ENCODE peak calls at places on chromosomes 12 and 14, in five cellular contexts. One of them, this sample, is unnamed.

GRCh38 chr12:89770391-89770790 is 61.8 kb upstream of the ATP2B1 start:
- DNase-seq in GM23248: no peak
- DNase-seq in SK-N-SH: no peak
- DNase-seq in HCT116: no peak
- DNase-seq in MM.1S: no peak
- DNase-seq in this sample: peak; percentile 18

GRCh38 chr14:31122098-31122611 is 85.4 kb downstream of the HECTD1 start:
- DNase-seq in GM23248: peak; percentile 26
- DNase-seq in SK-N-SH: no peak
- DNase-seq in HCT116: no peak
- DNase-seq in MM.1S: no peak
- DNase-seq in this sample: no peak

GRCh38 chr12:93192878-93193277 is 184.8 kb upstream of the NUDT4 start:
- DNase-seq in GM23248: peak; percentile 27
- DNase-seq in SK-N-SH: no peak
- DNase-seq in HCT116: no peak
- DNase-seq in MM.1S: no peak
- DNase-seq in this sample: no peak

GRCh38 chr14:81371802-81372201 is 28.3 kb downstream of the STON2 start:
- DNase-seq in GM23248: no peak
- DNase-seq in SK-N-SH: no peak
- DNase-seq in HCT116: no peak
- DNase-seq in MM.1S: no peak
- DNase-seq in this sample: no peak

GRCh38 chr14:104426771-104427125 is 152.8 kb upstream of the C14orf180 start:
- DNase-seq in GM23248: no peak
- DNase-seq in SK-N-SH: peak; percentile 88
- DNase-seq in HCT116: no peak
- DNase-seq in MM.1S: no peak
- DNase-seq in this sample: no peak

GRCh38 chr12:114547636-114548035 is 136.3 kb downstream of the TBX3 start:
- DNase-seq in GM23248: no peak
- DNase-seq in SK-N-SH: no peak
- DNase-seq in HCT116: no peak
- DNase-seq in MM.1S: no peak
- DNase-seq in this sample: no peak

GRCh38 chr12:26843306-26843705 is 10.3 kb upstream of the ITPR2 start:
- DNase-seq in GM23248: no peak
- DNase-seq in SK-N-SH: no peak
- DNase-seq in HCT116: no peak
- DNase-seq in MM.1S: no peak
- DNase-seq in this sample: no peak

GRCh38 chr14:51004801-51005526 is 60.7 kb upstream of the PYGL start:
- DNase-seq in GM23248: peak; percentile 69
- DNase-seq in SK-N-SH: no peak
- DNase-seq in HCT116: no peak
- DNase-seq in MM.1S: no peak
- DNase-seq in this sample: peak; percentile 88

GRCh38 chr14:84987042-84987441 is 542.9 kb upstream of the FLRT2 start:
- DNase-seq in GM23248: no peak
- DNase-seq in SK-N-SH: no peak
- DNase-seq in HCT116: no peak
- DNase-seq in MM.1S: no peak
- DNase-seq in this sample: no peak

GRCh38 chr12:42094277-42094676 is 50.4 kb downstream of the GXYLT1 start:
- DNase-seq in GM23248: peak; percentile 72
- DNase-seq in SK-N-SH: no peak
- DNase-seq in HCT116: peak; percentile 33
- DNase-seq in MM.1S: no peak
- DNase-seq in this sample: peak; percentile 39

GRCh38 chr14:49946320-49947141 is 53.6 kb downstream of the ARF6 start:
- DNase-seq in GM23248: peak; percentile 80
- DNase-seq in SK-N-SH: peak; percentile 63
- DNase-seq in HCT116: no peak
- DNase-seq in MM.1S: no peak
- DNase-seq in this sample: peak; percentile 93

GRCh38 chr12:21602774-21603173 is 1.9 kb downstream of the GYS2 start:
- DNase-seq in GM23248: no peak
- DNase-seq in SK-N-SH: no peak
- DNase-seq in HCT116: no peak
- DNase-seq in MM.1S: no peak
- DNase-seq in this sample: no peak

GRCh38 chr14:35113308-35113950 is 8.4 kb downstream of the PPP2R3C start:
- DNase-seq in GM23248: no peak
- DNase-seq in SK-N-SH: no peak
- DNase-seq in HCT116: no peak
- DNase-seq in MM.1S: no peak
- DNase-seq in this sample: no peak

GRCh38 chr14:30426463-30426862 is 132.5 kb upstream of the G2E3 start:
- DNase-seq in GM23248: no peak
- DNase-seq in SK-N-SH: no peak
- DNase-seq in HCT116: no peak
- DNase-seq in MM.1S: no peak
- DNase-seq in this sample: no peak

GRCh38 chr14:79298373-79298772 is 912.9 kb downstream of the DIO2 start:
- DNase-seq in GM23248: no peak
- DNase-seq in SK-N-SH: no peak
- DNase-seq in HCT116: no peak
- DNase-seq in MM.1S: no peak
- DNase-seq in this sample: no peak

GRCh38 chr12:132719141-132719953 is 8.7 kb downstream of the PGAM5 start:
- DNase-seq in GM23248: no peak
- DNase-seq in SK-N-SH: no peak
- DNase-seq in HCT116: no peak
- DNase-seq in MM.1S: no peak
- DNase-seq in this sample: peak; percentile 67

GRCh38 chr14:76718306-76719075 is 42.8 kb upstream of the VASH1 start:
- DNase-seq in GM23248: no peak
- DNase-seq in SK-N-SH: no peak
- DNase-seq in HCT116: no peak
- DNase-seq in MM.1S: no peak
- DNase-seq in this sample: no peak

GRCh38 chr14:76719664-76720063 is 41.6 kb upstream of the VASH1 start:
- DNase-seq in GM23248: no peak
- DNase-seq in SK-N-SH: no peak
- DNase-seq in HCT116: no peak
- DNase-seq in MM.1S: no peak
- DNase-seq in this sample: no peak

GRCh38 chr14:76715927-76716200 is 45.4 kb upstream of the VASH1 start:
- DNase-seq in GM23248: no peak
- DNase-seq in SK-N-SH: no peak
- DNase-seq in HCT116: no peak
- DNase-seq in MM.1S: no peak
- DNase-seq in this sample: no peak

GRCh38 chr14:76716285-76716684 is 45.0 kb upstream of the VASH1 start:
- DNase-seq in GM23248: no peak
- DNase-seq in SK-N-SH: no peak
- DNase-seq in HCT116: no peak
- DNase-seq in MM.1S: no peak
- DNase-seq in this sample: no peak

GRCh38 chr14:76717508-76717907 is 43.8 kb upstream of the VASH1 start:
- DNase-seq in GM23248: no peak
- DNase-seq in SK-N-SH: no peak
- DNase-seq in HCT116: no peak
- DNase-seq in MM.1S: no peak
- DNase-seq in this sample: no peak
- H3K9me2 ChIP-seq in GM23248: no peaks in the 10 kb centered on the region
- H3K9me2 ChIP-seq in SK-N-SH: no peaks in the 10 kb centered on the region
- H3K9me2 ChIP-seq in HCT116: no peaks in the 10 kb centered on the region
- H3K9me2 ChIP-seq in MM.1S: no peaks in the 10 kb centered on the region
- H3K9me2 ChIP-seq in this sample: no peaks in the 10 kb centered on the region

DNA sequence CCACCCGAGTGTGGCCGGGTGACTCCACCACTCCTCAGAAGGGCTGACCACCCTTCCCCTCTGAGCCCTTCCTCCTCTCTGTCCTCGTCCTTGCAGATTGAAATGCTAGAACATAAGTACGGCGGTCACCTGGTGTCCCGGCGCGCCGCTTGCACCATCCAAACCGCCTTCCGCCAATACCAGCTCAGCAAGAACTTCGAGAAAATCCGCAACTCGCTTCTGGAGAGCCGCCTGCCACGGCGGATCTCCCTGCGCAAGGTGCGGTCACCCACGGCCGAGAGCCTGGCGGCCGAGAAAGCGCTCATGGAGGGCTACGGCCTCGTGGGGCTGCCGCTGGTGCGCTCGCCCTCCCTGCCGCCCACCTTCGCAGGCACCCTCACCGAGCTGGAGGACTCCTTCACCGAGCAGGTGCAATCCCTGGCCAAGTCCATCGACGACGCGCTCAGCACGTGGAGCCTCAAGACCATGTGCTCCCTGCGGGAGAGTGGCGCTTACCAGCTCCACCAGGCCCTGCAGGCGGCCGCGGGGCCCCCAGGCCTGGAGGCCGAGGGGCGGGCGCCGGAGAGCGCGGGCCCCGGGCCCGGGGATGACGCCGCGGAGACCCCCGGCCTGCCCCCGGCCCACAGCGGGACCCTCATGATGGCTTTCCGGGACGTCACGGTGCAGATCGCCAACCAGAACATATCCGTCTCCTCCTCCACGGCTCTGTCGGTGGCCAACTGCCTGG is 71.8 kb downstream of the IQSEC3 start:
- DNase-seq in GM23248: no peak
- DNase-seq in SK-N-SH: no peak
- DNase-seq in HCT116: no peak
- DNase-seq in MM.1S: no peak
- DNase-seq in this sample: no peak
- H3K9ac ChIP-seq in GM23248: no peak overlapping the region
- H3K9ac ChIP-seq in SK-N-SH: no peak overlapping the region
- H3K9ac ChIP-seq in HCT116: no peak overlapping the region
- H3K9ac ChIP-seq in MM.1S: no peak overlapping the region
- H3K9ac ChIP-seq in this sample: no peak overlapping the region

GRCh38 chr12:51371295-51371953 is 19.8 kb downstream of the GALNT6 start:
- DNase-seq in GM23248: peak; percentile 98
- DNase-seq in SK-N-SH: peak; percentile 80
- DNase-seq in HCT116: peak; percentile 71
- DNase-seq in MM.1S: no peak
- DNase-seq in this sample: peak; percentile 98
- TF ChIP-seq EZH2phosphoT487 in GM23248: no peak
- TF ChIP-seq EZH2phosphoT487 in SK-N-SH: no peak
- TF ChIP-seq EZH2phosphoT487 in HCT116: no peak
- TF ChIP-seq EZH2phosphoT487 in MM.1S: no peak
- TF ChIP-seq EZH2phosphoT487 in this sample: no peak

DNA sequence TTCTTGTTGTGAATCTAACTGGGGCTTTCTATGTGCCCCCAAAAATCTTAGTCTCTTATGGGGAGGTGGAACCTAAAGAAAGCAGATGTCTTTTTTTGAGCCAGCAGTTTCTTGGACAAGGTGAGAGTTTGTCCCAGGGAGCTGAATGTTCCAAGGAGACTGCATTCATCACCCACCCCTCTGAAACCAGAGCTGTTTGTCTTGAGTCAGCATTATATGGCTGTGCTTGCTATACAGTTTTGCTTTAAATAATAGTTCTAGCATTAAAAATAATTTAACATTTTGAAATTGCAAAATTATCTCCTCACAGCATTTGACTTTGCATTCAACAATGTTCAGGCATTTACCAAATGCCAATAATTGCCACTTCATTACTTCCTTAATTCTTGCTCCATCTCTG is 813.3 kb downstream of the BCL11B start:
- DNase-seq in GM23248: no peak
- DNase-seq in SK-N-SH: no peak
- DNase-seq in HCT116: no peak
- DNase-seq in MM.1S: no peak
- DNase-seq in this sample: no peak
- H3K9me2 ChIP-seq in GM23248: no peaks in the 10 kb centered on the region
- H3K9me2 ChIP-seq in SK-N-SH: no peaks in the 10 kb centered on the region
- H3K9me2 ChIP-seq in HCT116: no peaks in the 10 kb centered on the region
- H3K9me2 ChIP-seq in MM.1S: no peaks in the 10 kb centered on the region
- H3K9me2 ChIP-seq in this sample: no peaks in the 10 kb centered on the region

DNA sequence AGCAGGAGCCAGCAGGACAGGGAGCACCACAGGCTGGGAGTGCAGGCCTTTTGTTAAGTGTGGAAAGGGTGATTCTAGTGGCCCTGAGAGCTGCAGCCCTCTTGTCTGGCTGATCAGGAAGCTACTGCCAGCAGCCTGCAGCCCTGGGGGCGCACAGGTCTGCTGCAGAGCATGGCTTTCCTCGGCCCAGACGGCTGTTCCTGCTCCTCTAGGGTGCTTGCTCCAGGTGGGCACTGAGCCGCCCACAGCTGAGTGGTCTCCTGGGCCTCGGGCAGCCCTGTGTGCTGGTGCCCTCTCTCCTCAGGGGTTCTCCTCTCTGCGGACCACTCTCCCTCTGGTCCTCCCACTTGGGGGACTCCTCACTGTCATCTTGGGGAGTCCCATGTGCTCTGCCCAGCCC is 18.9 kb downstream of the CCDC88C start:
- DNase-seq in GM23248: no peak
- DNase-seq in SK-N-SH: peak; percentile 72
- DNase-seq in HCT116: no peak
- DNase-seq in MM.1S: peak; percentile 18
- DNase-seq in this sample: no peak
- H3K9ac ChIP-seq in GM23248: no peak overlapping the region
- H3K9ac ChIP-seq in SK-N-SH: no peak overlapping the region
- H3K9ac ChIP-seq in HCT116: no peak overlapping the region
- H3K9ac ChIP-seq in MM.1S: peak overlapping the region; percentile 45
- H3K9ac ChIP-seq in this sample: no peak overlapping the region

GRCh38 chr12:88399811-88400210 is 180.5 kb downstream of the KITLG start:
- DNase-seq in GM23248: no peak
- DNase-seq in SK-N-SH: no peak
- DNase-seq in HCT116: no peak
- DNase-seq in MM.1S: no peak
- DNase-seq in this sample: peak; percentile 75

GRCh38 chr12:88400302-88400701 is 180.0 kb downstream of the KITLG start:
- DNase-seq in GM23248: no peak
- DNase-seq in SK-N-SH: no peak
- DNase-seq in HCT116: no peak
- DNase-seq in MM.1S: peak; percentile 24
- DNase-seq in this sample: no peak

GRCh38 chr12:88406905-88407304 is 173.4 kb downstream of the KITLG start:
- DNase-seq in GM23248: no peak
- DNase-seq in SK-N-SH: no peak
- DNase-seq in HCT116: no peak
- DNase-seq in MM.1S: no peak
- DNase-seq in this sample: no peak

DNA sequence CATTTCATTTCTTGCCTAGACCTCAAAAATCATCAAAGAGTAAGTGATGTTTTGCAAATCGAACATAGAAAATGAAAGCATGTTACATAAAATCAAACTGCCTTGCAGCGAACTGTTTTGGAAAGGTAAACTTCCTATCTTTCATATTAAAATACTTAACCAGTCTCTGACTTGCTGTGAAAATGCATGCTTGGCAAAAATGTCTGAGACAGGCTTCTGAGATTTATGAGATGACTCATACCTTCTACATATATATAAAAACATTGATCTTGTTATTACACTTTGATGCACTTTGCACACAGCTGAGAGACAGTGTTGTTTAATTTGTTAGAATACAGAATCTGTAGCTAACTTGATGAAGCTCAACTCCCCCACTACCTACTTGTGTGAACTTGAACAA is 179.1 kb downstream of the KITLG start:
- DNase-seq in GM23248: no peak
- DNase-seq in SK-N-SH: no peak
- DNase-seq in HCT116: no peak
- DNase-seq in MM.1S: peak; percentile 67
- DNase-seq in this sample: peak; percentile 88
- TF ChIP-seq EZH2phosphoT487 in GM23248: no peak
- TF ChIP-seq EZH2phosphoT487 in SK-N-SH: no peak
- TF ChIP-seq EZH2phosphoT487 in HCT116: no peak
- TF ChIP-seq EZH2phosphoT487 in MM.1S: no peak
- TF ChIP-seq EZH2phosphoT487 in this sample: no peak